ENCODE peak calls at places on chromosomes 13 and 19, in nine cellular contexts. One of them, this sample, is unnamed. For H3K36me3, the result is how much of the 10 kb centered on the place peaks cover.

GRCh38 chr19:13492128-13492527 is 14.2 kb downstream of the CACNA1A start:
- DNase-seq in tibial nerve: no peak
- DNase-seq in HepG2: no peak
- DNase-seq in IMR-90: peak
- DNase-seq in transverse colon: no peak
- DNase-seq in thyroid gland: no peak
- DNase-seq in esophagus muscularis mucosa: no peak
- DNase-seq in Peyer's patch: no peak
- DNase-seq in right lobe of liver: no peak
- DNase-seq in this sample: no peak

GRCh38 chr13:71828117-71828516 is 38.9 kb downstream of the DACH1 start:
- DNase-seq in tibial nerve: no peak
- DNase-seq in HepG2: no peak
- DNase-seq in IMR-90: no peak
- DNase-seq in transverse colon: no peak
- DNase-seq in thyroid gland: no peak
- DNase-seq in esophagus muscularis mucosa: no peak
- DNase-seq in Peyer's patch: no peak
- DNase-seq in right lobe of liver: no peak
- DNase-seq in this sample: no peak

GRCh38 chr13:82772802-82773201 is 1109.5 kb downstream of the SLITRK1 start:
- DNase-seq in tibial nerve: no peak
- DNase-seq in HepG2: no peak
- DNase-seq in IMR-90: peak
- DNase-seq in transverse colon: no peak
- DNase-seq in thyroid gland: no peak
- DNase-seq in esophagus muscularis mucosa: no peak
- DNase-seq in Peyer's patch: no peak
- DNase-seq in right lobe of liver: no peak
- DNase-seq in this sample: no peak

GRCh38 chr13:71864981-71865857 is 1.8 kb downstream of the DACH1 start:
- DNase-seq in tibial nerve: no peak
- DNase-seq in HepG2: no peak
- DNase-seq in IMR-90: no peak
- DNase-seq in transverse colon: peak
- DNase-seq in thyroid gland: no peak
- DNase-seq in esophagus muscularis mucosa: no peak
- DNase-seq in Peyer's patch: peak
- DNase-seq in right lobe of liver: peak
- DNase-seq in this sample: peak

GRCh38 chr13:76286178-76286577 is 600.0 kb downstream of the KCTD12 start:
- DNase-seq in tibial nerve: no peak
- DNase-seq in HepG2: no peak
- DNase-seq in IMR-90: peak
- DNase-seq in transverse colon: no peak
- DNase-seq in thyroid gland: no peak
- DNase-seq in esophagus muscularis mucosa: no peak
- DNase-seq in Peyer's patch: no peak
- DNase-seq in right lobe of liver: no peak
- DNase-seq in this sample: no peak

GRCh38 chr19:56477429-56478338 is 539 bp upstream of the ZNF667 start:
- DNase-seq in tibial nerve: peak
- DNase-seq in HepG2: no peak
- DNase-seq in IMR-90: peak
- DNase-seq in transverse colon: peak
- DNase-seq in thyroid gland: peak
- DNase-seq in esophagus muscularis mucosa: peak
- DNase-seq in Peyer's patch: peak
- DNase-seq in right lobe of liver: peak
- DNase-seq in this sample: peak

GRCh38 chr13:38602261-38602660 is 84.6 kb upstream of the FREM2 start:
- DNase-seq in tibial nerve: no peak
- DNase-seq in HepG2: no peak
- DNase-seq in IMR-90: no peak
- DNase-seq in transverse colon: no peak
- DNase-seq in thyroid gland: no peak
- DNase-seq in esophagus muscularis mucosa: no peak
- DNase-seq in Peyer's patch: no peak
- DNase-seq in right lobe of liver: no peak
- DNase-seq in this sample: no peak

GRCh38 chr19:55212447-55212846 is 3.1 kb upstream of the PTPRH start:
- DNase-seq in tibial nerve: no peak
- DNase-seq in HepG2: peak
- DNase-seq in IMR-90: no peak
- DNase-seq in transverse colon: peak
- DNase-seq in thyroid gland: no peak
- DNase-seq in esophagus muscularis mucosa: no peak
- DNase-seq in Peyer's patch: peak
- DNase-seq in right lobe of liver: no peak
- DNase-seq in this sample: no peak

GRCh38 chr19:57302020-57302465 is 18.2 kb upstream of the ZNF543 start:
- DNase-seq in tibial nerve: no peak
- DNase-seq in HepG2: no peak
- DNase-seq in IMR-90: peak
- DNase-seq in transverse colon: no peak
- DNase-seq in thyroid gland: peak
- DNase-seq in esophagus muscularis mucosa: no peak
- DNase-seq in Peyer's patch: no peak
- DNase-seq in right lobe of liver: no peak
- DNase-seq in this sample: no peak

GRCh38 chr13:73993661-73994060 is 140.5 kb downstream of the KLF12 start:
- DNase-seq in tibial nerve: no peak
- DNase-seq in HepG2: no peak
- DNase-seq in IMR-90: no peak
- DNase-seq in transverse colon: no peak
- DNase-seq in thyroid gland: no peak
- DNase-seq in esophagus muscularis mucosa: no peak
- DNase-seq in Peyer's patch: no peak
- DNase-seq in right lobe of liver: no peak
- DNase-seq in this sample: no peak

GRCh38 chr19:13883665-13884064 is 6.7 kb downstream of the NANOS3 start:
- DNase-seq in tibial nerve: no peak
- DNase-seq in HepG2: no peak
- DNase-seq in IMR-90: no peak
- DNase-seq in transverse colon: no peak
- DNase-seq in thyroid gland: no peak
- DNase-seq in esophagus muscularis mucosa: no peak
- DNase-seq in Peyer's patch: no peak
- DNase-seq in right lobe of liver: no peak
- DNase-seq in this sample: no peak

GRCh38 chr13:81596224-81596753 is 1255.4 kb upstream of the SPRY2 start:
- DNase-seq in tibial nerve: no peak
- DNase-seq in HepG2: no peak
- DNase-seq in IMR-90: no peak
- DNase-seq in transverse colon: no peak
- DNase-seq in thyroid gland: no peak
- DNase-seq in esophagus muscularis mucosa: no peak
- DNase-seq in Peyer's patch: no peak
- DNase-seq in right lobe of liver: no peak
- DNase-seq in this sample: no peak

DNA sequence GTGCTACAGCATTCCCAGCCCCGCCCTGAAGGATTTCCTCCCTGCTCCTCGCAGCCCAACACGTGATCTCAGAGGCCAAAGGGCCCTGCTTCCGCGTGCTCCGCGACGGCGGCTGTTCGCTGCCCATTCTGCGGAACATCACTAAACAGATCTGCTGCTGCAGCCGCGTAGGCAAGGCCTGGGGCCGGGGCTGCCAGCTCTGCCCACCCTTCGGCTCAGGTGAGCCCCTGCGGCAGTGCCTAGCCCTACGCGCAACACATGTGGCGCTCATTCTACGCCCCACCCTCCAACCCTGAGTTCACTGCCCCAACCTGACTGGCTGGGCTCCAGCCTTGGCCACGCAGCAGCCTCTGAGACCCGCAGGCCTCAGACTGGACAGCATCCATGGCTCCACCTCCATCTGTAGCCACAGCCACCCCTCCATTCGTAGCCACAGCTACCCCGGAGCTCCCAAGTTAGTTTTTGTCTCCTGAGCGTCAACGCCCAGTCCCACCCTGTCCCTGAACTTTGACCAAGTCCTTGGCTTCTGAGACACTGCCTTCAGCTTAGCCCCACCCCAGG is 6.2 kb downstream of the LTBP4 start:
- DNase-seq in tibial nerve: no peak
- DNase-seq in HepG2: no peak
- DNase-seq in IMR-90: no peak
- DNase-seq in transverse colon: peak
- DNase-seq in thyroid gland: no peak
- DNase-seq in esophagus muscularis mucosa: no peak
- DNase-seq in Peyer's patch: peak
- DNase-seq in right lobe of liver: no peak
- DNase-seq in this sample: no peak
- H3K4me3 ChIP-seq in tibial nerve: no peak
- H3K4me3 ChIP-seq in HepG2: no peak
- H3K4me3 ChIP-seq in IMR-90: no peak
- H3K4me3 ChIP-seq in transverse colon: no peak
- H3K4me3 ChIP-seq in thyroid gland: no peak
- H3K4me3 ChIP-seq in esophagus muscularis mucosa: no peak
- H3K4me3 ChIP-seq in Peyer's patch: no peak
- H3K4me3 ChIP-seq in right lobe of liver: no peak
- H3K4me3 ChIP-seq in this sample: no peak

DNA sequence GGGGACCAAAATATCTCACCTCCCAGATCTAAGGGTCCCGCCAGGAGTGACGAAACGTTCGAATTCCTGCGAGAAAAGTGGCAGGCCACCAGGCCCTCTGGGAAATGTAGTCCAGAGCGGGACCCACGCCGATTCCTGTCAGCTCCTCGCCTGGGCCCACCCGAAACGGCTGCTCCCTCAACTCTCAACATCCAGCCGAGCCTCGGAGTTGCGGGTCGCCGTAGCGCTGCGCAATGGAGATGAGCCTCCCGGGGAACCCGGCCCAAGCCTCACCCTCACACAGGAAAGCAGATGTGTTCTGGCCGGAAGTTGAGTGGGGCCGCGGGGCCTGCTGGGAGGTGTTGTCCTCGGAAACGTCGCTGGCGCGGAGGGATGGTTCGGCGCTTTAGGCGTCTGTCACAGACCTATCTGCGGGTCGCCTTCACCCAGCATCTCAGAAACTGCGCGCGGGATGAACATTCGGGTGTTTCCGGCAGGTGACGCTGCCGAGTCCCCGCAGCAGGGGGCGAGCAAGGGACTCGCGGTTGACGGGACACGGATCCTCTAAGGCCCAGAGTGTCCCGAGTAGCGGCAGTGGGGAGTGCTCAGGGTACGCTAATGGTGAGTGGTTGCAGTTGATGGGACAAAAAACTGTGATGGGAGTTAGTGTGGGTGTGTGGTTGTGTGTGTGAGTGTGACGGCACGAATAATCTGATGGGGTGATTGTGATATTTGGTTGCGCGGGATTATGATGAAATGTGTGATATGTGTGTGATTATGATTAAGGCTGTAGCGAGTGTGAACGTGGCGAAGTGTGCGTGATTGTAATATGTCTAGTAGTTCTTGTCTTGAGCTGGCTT is at the start of the genes ZNF568 and ZNF829:
- DNase-seq in tibial nerve: peak
- DNase-seq in HepG2: peak
- DNase-seq in IMR-90: peak
- DNase-seq in transverse colon: peak
- DNase-seq in thyroid gland: peak
- DNase-seq in esophagus muscularis mucosa: peak
- DNase-seq in Peyer's patch: peak
- DNase-seq in right lobe of liver: peak
- DNase-seq in this sample: peak
- TF ChIP-seq POLR2A in tibial nerve: peak
- TF ChIP-seq POLR2A in HepG2: no peak
- TF ChIP-seq POLR2A in IMR-90: peak
- TF ChIP-seq POLR2A in transverse colon: no peak
- TF ChIP-seq POLR2A in thyroid gland: peak
- TF ChIP-seq POLR2A in esophagus muscularis mucosa: no peak
- TF ChIP-seq POLR2A in Peyer's patch: no peak
- TF ChIP-seq POLR2A in right lobe of liver: peak
- TF ChIP-seq POLR2A in this sample: no peak

GRCh38 chr13:95601216-95601615 is 43.3 kb downstream of the DZIP1 start:
- DNase-seq in tibial nerve: no peak
- DNase-seq in HepG2: no peak
- DNase-seq in IMR-90: no peak
- DNase-seq in transverse colon: no peak
- DNase-seq in thyroid gland: no peak
- DNase-seq in esophagus muscularis mucosa: no peak
- DNase-seq in Peyer's patch: no peak
- DNase-seq in right lobe of liver: no peak
- DNase-seq in this sample: no peak

GRCh38 chr13:95593462-95593861 is 40.9 kb downstream of the CLDN10 start:
- DNase-seq in tibial nerve: no peak
- DNase-seq in HepG2: no peak
- DNase-seq in IMR-90: no peak
- DNase-seq in transverse colon: no peak
- DNase-seq in thyroid gland: no peak
- DNase-seq in esophagus muscularis mucosa: no peak
- DNase-seq in Peyer's patch: no peak
- DNase-seq in right lobe of liver: no peak
- DNase-seq in this sample: no peak

GRCh38 chr13:95601906-95602305 is 42.6 kb downstream of the DZIP1 start:
- DNase-seq in tibial nerve: no peak
- DNase-seq in HepG2: no peak
- DNase-seq in IMR-90: no peak
- DNase-seq in transverse colon: no peak
- DNase-seq in thyroid gland: no peak
- DNase-seq in esophagus muscularis mucosa: no peak
- DNase-seq in Peyer's patch: no peak
- DNase-seq in right lobe of liver: no peak
- DNase-seq in this sample: no peak

DNA sequence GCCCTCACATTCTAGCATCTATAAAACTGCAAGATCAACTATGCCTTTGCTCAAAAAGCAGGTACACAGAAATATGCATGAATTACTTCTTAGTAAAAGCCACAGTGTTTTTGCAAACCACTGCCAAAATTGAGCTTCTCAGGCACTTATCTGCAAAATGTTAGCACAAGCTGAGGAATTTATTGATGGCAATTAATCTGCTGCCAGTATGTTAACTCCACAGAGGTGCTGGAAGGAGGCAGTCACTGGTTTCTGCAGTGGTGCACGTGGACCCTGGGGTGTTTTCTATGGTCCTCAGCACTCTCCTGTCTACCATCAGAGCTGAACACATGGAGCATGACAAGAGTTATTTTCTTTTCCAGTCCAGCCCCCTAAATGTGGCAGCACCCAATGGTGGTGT is 44.2 kb downstream of the CLDN10 start:
- DNase-seq in tibial nerve: no peak
- DNase-seq in HepG2: no peak
- DNase-seq in IMR-90: no peak
- DNase-seq in transverse colon: no peak
- DNase-seq in thyroid gland: no peak
- DNase-seq in esophagus muscularis mucosa: no peak
- DNase-seq in Peyer's patch: no peak
- DNase-seq in right lobe of liver: no peak
- DNase-seq in this sample: no peak
- H3K36me3 ChIP-seq in tibial nerve: under half
- H3K36me3 ChIP-seq in HepG2: under half
- H3K36me3 ChIP-seq in IMR-90: under half
- H3K36me3 ChIP-seq in transverse colon: under half
- H3K36me3 ChIP-seq in thyroid gland: under half
- H3K36me3 ChIP-seq in esophagus muscularis mucosa: under half
- H3K36me3 ChIP-seq in Peyer's patch: under half
- H3K36me3 ChIP-seq in right lobe of liver: under half
- H3K36me3 ChIP-seq in this sample: under half

DNA sequence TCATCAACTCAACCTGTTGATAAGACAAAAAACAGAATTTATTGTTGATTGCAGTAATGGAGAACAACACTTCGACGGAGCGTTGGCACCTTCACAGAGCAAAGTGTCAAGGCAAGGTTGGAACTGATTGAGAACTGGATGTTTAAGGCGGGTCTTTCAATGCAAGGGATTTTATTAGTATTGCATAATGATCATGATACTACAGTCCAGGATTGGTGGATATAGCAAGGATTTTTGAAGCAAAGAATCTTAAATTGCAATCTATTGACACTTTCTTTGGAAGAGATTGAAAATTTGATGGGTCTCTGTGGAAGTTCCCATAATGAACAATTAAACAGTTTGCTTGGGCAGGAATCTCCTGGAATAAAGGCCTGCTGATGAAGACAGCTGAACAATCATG is 632 bp upstream of the ZNF235 start:
- DNase-seq in tibial nerve: no peak
- DNase-seq in HepG2: no peak
- DNase-seq in IMR-90: no peak
- DNase-seq in transverse colon: no peak
- DNase-seq in thyroid gland: no peak
- DNase-seq in esophagus muscularis mucosa: no peak
- DNase-seq in Peyer's patch: no peak
- DNase-seq in right lobe of liver: no peak
- DNase-seq in this sample: no peak
- H3K4me3 ChIP-seq in tibial nerve: no peak
- H3K4me3 ChIP-seq in HepG2: no peak
- H3K4me3 ChIP-seq in IMR-90: no peak
- H3K4me3 ChIP-seq in transverse colon: no peak
- H3K4me3 ChIP-seq in thyroid gland: no peak
- H3K4me3 ChIP-seq in esophagus muscularis mucosa: peak
- H3K4me3 ChIP-seq in Peyer's patch: no peak
- H3K4me3 ChIP-seq in right lobe of liver: peak
- H3K4me3 ChIP-seq in this sample: no peak